ENCODE peak calls at places on chromosome 17, in seven cellular contexts. Z is endothelial cell, A is progenitor cell of endocrine pancreas, X is IMR-90, Y is uterus, H is NB4, T is stomach. D is an unnamed sample.

GRCh38 chr17:77526259-77526711 is 385.5 kb downstream of the SEC14L1 start:
- DNase-seq in Y (no peak), T (no peak), X (no peak), A (no peak), H (no peak), Z (no peak), D (no peak)

GRCh38 chr17:42378597-42379594 is 9.3 kb downstream of the STAT3 start:
- DNase-seq in Y (no peak), X (peak), T (no peak), Z (no peak), A (no peak), H (no peak), D (no peak)

GRCh38 chr17:63275318-63275967 is 170.7 kb downstream of the CYB561 start:
- DNase-seq in T (no peak), X (peak), A (no peak), H (peak), Y (no peak), Z (no peak), D (no peak)

GRCh38 chr17:78826426-78826825 is 14.2 kb downstream of the USP36 start:
- DNase-seq in H (no peak), Y (no peak), A (no peak), Z (no peak), X (peak), T (no peak), D (no peak)

GRCh38 chr17:17403899-17404576 is 72.8 kb upstream of the MED9 start:
- DNase-seq in H (peak), X (no peak), T (no peak), Y (no peak), A (no peak), Z (no peak), D (no peak)

GRCh38 chr17:27400991-27401390 is 55.3 kb upstream of the KSR1 start:
- DNase-seq in H (no peak), Z (no peak), A (no peak), X (no peak), Y (no peak), T (peak), D (no peak)

GRCh38 chr17:78394209-78394608 is 15.8 kb downstream of the PGS1 start:
- DNase-seq in A (no peak), T (no peak), H (no peak), X (no peak), Y (no peak), Z (no peak), D (no peak)

GRCh38 chr17:68843522-68843921 is 111.7 kb downstream of the ABCA8 start:
- DNase-seq in Z (no peak), A (no peak), H (no peak), X (no peak), Y (no peak), T (no peak), D (no peak)

GRCh38 chr17:79632432-79632735 is 21.5 kb upstream of the RBFOX3 start:
- DNase-seq in Z (no peak), A (peak), Y (peak), X (no peak), T (peak), H (no peak), D (no peak)

GRCh38 chr17:77266213-77266612 is 125.4 kb downstream of the SEC14L1 start:
- DNase-seq in Y (no peak), Z (no peak), X (no peak), T (no peak), A (no peak), H (no peak), D (no peak)

GRCh38 chr17:49549691-49550678 is 25.7 kb upstream of the NXPH3 start:
- DNase-seq in Y (no peak), Z (no peak), H (no peak), X (no peak), T (no peak), A (no peak), D (no peak)

GRCh38 chr17:20613905-20614304 is 34.4 kb downstream of the CDRT15L2 start:
- DNase-seq in Z (no peak), T (no peak), H (no peak), Y (no peak), A (no peak), X (no peak), D (no peak)

GRCh38 chr17:34580685-34581445 is 1.5 kb downstream of the TMEM132E start:
- DNase-seq in H (no peak), A (no peak), T (no peak), Z (peak), X (no peak), Y (no peak), D (no peak)

GRCh38 chr17:42193216-42194132 is 820 bp downstream of the GHDC start:
- DNase-seq in X (no peak), Y (no peak), H (no peak), A (no peak), Z (no peak), T (no peak), D (no peak)

GRCh38 chr17:38732376-38733314 is 2.5 kb downstream of the CISD3 start:
- DNase-seq in Y (no peak), T (peak), Z (no peak), A (no peak), H (no peak), X (no peak), D (no peak)

GRCh38 chr17:16419074-16419928 is 3.9 kb downstream of the TRPV2 start:
- DNase-seq in A (no peak), Y (no peak), T (no peak), H (peak), X (peak), Z (no peak), D (no peak)

GRCh38 chr17:79086609-79087427 is 12.2 kb downstream of the ENGASE start:
- DNase-seq in T (no peak), H (no peak), X (no peak), Y (no peak), Z (no peak), A (no peak), D (no peak)

GRCh38 chr17:31487648-31488263 is 96.3 kb downstream of the RAB11FIP4 start:
- DNase-seq in Z (peak), X (peak), Y (peak), H (peak), A (peak), T (peak), D (peak)

GRCh38 chr17:37503148-37503547 is 13.5 kb downstream of the DUSP14 start:
- DNase-seq in Z (no peak), T (no peak), Y (no peak), H (no peak), A (no peak), X (no peak), D (no peak)

GRCh38 chr17:14351493-14351892 is 50.6 kb downstream of the HS3ST3B1 start:
- DNase-seq in A (no peak), H (peak), Y (no peak), T (no peak), Z (no peak), X (peak), D (no peak)

GRCh38 chr17:1360975-1361374 is 39.0 kb downstream of the YWHAE start:
- DNase-seq in T (no peak), H (no peak), Y (no peak), X (no peak), Z (no peak), A (no peak), D (no peak)

GRCh38 chr17:40618754-40619625 is 28.6 kb downstream of the SMARCE1 start:
- DNase-seq in T (no peak), Y (no peak), X (no peak), H (no peak), Z (no peak), A (no peak), D (no peak)

GRCh38 chr17:83106913-83107655 is 27.7 kb downstream of the METRNL start:
- DNase-seq in Y (no peak), Z (no peak), T (no peak), H (no peak), A (no peak), X (no peak), D (no peak)

GRCh38 chr17:900336-900735 is 79.2 kb downstream of the NXN start:
- DNase-seq in Z (peak), H (no peak), A (no peak), Y (no peak), X (no peak), T (no peak), D (no peak)

GRCh38 chr17:36459045-36459444 is 27.4 kb upstream of the ZNHIT3 start:
- DNase-seq in Y (no peak), T (no peak), A (no peak), H (no peak), Z (no peak), X (no peak), D (no peak)
- TF ChIP-seq CTCF in Y (no peak), T (no peak), A (no peak), H (no peak), Z (no peak), X (no peak), D (no peak)

DNA sequence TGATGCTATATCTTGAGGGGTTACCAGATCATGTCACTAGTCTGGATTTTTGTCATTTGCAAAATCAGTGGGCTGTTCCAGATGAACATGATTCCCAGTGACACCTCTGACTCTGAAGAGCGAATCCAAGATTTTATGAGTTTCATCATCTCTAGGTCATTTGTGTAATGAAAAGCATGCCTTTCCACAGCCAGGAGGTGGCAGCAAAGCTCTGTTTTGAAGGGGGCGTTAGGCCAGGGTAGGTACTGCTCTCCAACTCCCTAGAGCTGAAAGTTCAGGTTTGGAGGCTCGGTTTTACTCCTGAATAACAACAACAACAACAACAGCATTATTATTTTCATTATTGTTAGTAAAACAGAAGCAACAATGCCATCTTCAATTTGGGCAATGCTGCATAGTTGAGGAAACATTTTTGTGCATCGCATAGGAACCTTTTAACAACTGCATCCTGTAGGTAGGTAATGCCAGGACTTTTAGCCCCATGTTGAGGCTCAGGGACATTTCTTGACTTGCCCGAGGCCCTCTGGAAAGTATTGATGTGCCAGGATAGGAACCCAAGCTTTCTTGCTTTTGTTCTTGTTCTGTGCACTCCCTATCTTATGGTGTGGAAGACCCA is 77.0 kb downstream of the MYH13 start:
- DNase-seq in Z (peak), T (no peak), X (peak), H (peak), A (peak), Y (peak), D (peak)
- TF ChIP-seq CTCF in Z (peak), T (peak), X (peak), H (peak), A (peak), Y (peak), D (peak)

DNA sequence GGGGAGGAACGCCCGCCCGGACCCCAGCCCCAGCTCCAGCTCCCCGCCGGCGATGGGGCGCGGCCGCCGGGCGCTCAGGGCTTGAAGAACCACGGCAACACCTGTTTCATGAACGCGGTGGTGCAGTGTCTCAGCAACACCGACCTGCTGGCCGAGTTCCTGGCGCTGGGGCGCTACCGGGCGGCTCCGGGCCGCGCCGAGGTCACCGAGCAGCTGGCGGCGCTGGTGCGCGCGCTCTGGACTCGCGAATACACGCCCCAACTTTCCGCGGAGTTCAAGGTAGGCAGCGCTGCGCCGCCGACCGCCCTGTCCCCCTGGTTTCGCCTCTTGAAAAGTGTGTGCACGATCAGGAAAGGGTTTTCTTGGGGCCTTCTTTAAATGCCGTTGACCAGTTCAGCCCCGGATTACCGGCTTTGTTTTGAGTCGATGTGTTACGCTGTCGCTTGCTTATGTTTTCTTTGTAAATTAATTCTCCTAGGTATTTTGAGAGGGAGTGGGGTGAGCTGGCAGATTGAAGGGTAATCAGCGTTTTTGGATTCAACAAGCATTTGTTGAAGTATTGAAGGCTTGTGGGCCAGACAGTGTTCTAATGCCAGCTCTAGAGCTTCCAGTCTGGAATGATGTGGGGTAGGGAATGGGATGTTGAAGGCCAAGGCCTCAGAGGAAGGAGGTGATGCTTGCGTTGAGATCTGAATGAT is 690 bp downstream of the USP43 start:
- DNase-seq in A (peak), H (peak), Z (peak), X (no peak), T (peak), Y (no peak), D (peak)
- TF ChIP-seq CTCF in A (no peak), H (no peak), Z (no peak), X (no peak), T (no peak), Y (no peak), D (no peak)

DNA sequence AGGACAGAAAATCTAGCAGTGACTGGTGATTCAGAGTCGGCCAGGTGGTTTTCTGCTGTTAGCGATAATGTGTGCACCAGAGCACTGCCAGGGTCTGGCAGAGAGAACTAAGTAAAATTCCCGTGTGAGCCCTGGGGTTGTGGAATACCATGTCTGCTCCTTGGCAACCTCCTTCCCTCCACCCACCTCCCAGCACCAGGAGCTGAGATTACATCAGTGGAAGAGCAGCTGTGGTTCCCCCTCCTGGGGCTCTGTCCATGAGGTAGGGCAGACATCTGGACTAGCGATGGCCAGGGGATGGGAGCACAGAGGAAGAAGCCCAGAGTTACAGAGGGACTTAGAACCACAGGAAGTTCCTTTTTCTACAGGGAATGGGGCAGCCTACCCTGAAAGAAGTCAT is 15.8 kb downstream of the CLEC10A start:
- DNase-seq in Z (no peak), Y (no peak), A (no peak), T (no peak), X (no peak), H (no peak), D (no peak)
- TF ChIP-seq CTCF in Z (no peak), Y (no peak), A (no peak), T (no peak), X (no peak), H (no peak), D (no peak)

GRCh38 chr17:80984749-80985148 is 6.9 kb upstream of the CHMP6 start:
- DNase-seq in A (no peak), T (no peak), H (no peak), X (peak), Z (no peak), Y (no peak), D (no peak)
- TF ChIP-seq CTCF in A (no peak), T (no peak), H (no peak), X (peak), Z (no peak), Y (no peak), D (no peak)

GRCh38 chr17:62165378-62165722 is 100.3 kb upstream of the MED13 start:
- DNase-seq in A (no peak), X (no peak), Y (no peak), H (no peak), T (no peak), Z (no peak), D (no peak)
- TF ChIP-seq CTCF in A (no peak), X (no peak), Y (no peak), H (no peak), T (no peak), Z (no peak), D (no peak)

DNA sequence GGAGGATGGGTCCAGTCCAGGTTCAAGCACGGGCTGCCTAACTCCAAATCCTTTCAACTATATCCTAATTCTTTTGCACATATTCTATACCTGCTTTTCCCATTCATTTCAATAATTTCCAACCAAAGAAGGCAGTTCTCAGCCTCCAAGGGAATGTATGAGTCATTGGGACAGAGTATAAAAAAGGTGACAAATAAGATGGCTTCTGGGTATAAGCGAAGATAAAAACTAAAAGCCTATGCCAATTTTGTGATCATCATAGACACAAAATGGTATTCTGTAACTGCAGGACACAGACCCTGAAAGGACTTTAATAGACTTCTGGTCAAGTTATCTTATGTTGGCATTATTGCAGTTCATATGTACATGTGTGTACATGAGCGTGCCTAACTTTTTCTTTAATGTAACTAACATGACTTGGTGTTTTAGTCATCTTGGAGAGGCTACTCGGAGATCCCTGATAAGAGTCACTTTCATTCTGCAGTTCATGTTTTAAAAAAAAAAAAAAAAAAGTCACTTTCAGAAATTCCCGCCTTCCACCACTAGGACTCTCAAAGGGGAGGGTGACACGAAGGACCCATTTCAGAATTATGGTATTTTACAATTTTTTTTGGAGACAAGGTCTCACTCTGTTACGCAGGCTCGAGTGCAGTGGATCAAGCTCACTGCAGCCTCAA is 17.3 kb downstream of the COG1 start:
- DNase-seq in Z (no peak), H (no peak), T (no peak), Y (no peak), X (no peak), A (no peak), D (no peak)
- TF ChIP-seq CTCF in Z (peak), H (no peak), T (no peak), Y (no peak), X (peak), A (peak), D (peak)

D was measured in neural crest cell.